ENCODE peak calls at places on chromosomes 16 and 17, in nine cellular contexts. B is tibial nerve, P is breast epithelium, Y is heart left ventricle, E is transverse colon, U is IMR-90, D is lower leg skin, N is testis, G is Peyer's patch. O is an unnamed sample.

GRCh38 chr17:35069311-35069710 is 5.8 kb upstream of the RFFL start:
- DNase-seq in B (no peak), U (peak; percentile 66), G (no peak), P (no peak), D (no peak), E (no peak), Y (no peak), N (no peak), O (no peak)

GRCh38 chr16:50665128-50665878 is 15.8 kb downstream of the SNX20 start:
- DNase-seq in D (peak; percentile 95), U (peak; percentile 57), B (peak; percentile 58), G (peak; percentile 68), N (peak; percentile 89), P (peak; percentile 55), E (peak; percentile 82), Y (peak; percentile 80), O (peak; percentile 66)

GRCh38 chr17:47678196-47678595 is 15.8 kb upstream of the TBKBP1 start:
- DNase-seq in E (no peak), G (no peak), U (no peak), P (no peak), Y (no peak), B (no peak), D (no peak), N (no peak), O (no peak)

GRCh38 chr16:64983983-64984382 is 137.9 kb downstream of the CDH11 start:
- DNase-seq in P (no peak), E (no peak), D (no peak), G (no peak), Y (peak; percentile 65), U (peak; percentile 89), N (peak; percentile 62), B (no peak), O (no peak)

GRCh38 chr17:40314557-40314953 is 5.6 kb downstream of the RARA start:
- DNase-seq in P (peak; percentile 98), Y (peak; percentile 85), B (peak; percentile 49), D (peak; percentile 98), G (peak; percentile 58), E (peak; percentile 92), U (peak; percentile 91), N (no peak), O (peak; percentile 96)

GRCh38 chr17:43540821-43541674 is 5.1 kb downstream of the ETV4 start:
- DNase-seq in P (no peak), D (no peak), E (no peak), Y (no peak), N (no peak), G (no peak), B (no peak), U (no peak), O (no peak)

GRCh38 chr16:12081048-12081404 is 104.5 kb downstream of the SNX29 start:
- DNase-seq in Y (no peak), B (no peak), P (no peak), G (no peak), D (peak; percentile 15), E (no peak), U (no peak), N (no peak), O (no peak)

GRCh38 chr17:45783593-45784292 is 377 bp upstream of the CRHR1 start:
- DNase-seq in N (peak; percentile 25), G (no peak), Y (no peak), B (no peak), U (no peak), D (peak; percentile 88), E (no peak), P (no peak), O (peak; percentile 12)

GRCh38 chr16:13733561-13733960 is 186.4 kb upstream of the ERCC4 start:
- DNase-seq in N (no peak), U (no peak), B (no peak), D (no peak), Y (no peak), P (no peak), E (no peak), G (no peak), O (peak; percentile 6)

GRCh38 chr17:72065556-72065955 is 55.3 kb upstream of the SOX9 start:
- DNase-seq in E (no peak), D (no peak), N (no peak), Y (no peak), U (no peak), P (no peak), B (no peak), G (no peak), O (no peak)

GRCh38 chr17:40548982-40549680 is 16.1 kb downstream of the CCR7 start:
- DNase-seq in N (no peak), D (peak; percentile 90), G (peak; percentile 15), Y (no peak), B (peak; percentile 63), P (peak; percentile 81), E (peak; percentile 40), U (peak; percentile 98), O (no peak)

GRCh38 chr17:77240976-77241375 is 100.2 kb downstream of the SEC14L1 start:
- DNase-seq in E (no peak), B (no peak), Y (no peak), U (no peak), P (no peak), D (no peak), G (no peak), N (no peak), O (no peak)

GRCh38 chr17:44651228-44651627 is 5.0 kb upstream of the MEIOC start:
- DNase-seq in U (no peak), E (no peak), D (no peak), Y (no peak), N (no peak), P (no peak), B (no peak), G (no peak), O (no peak)

GRCh38 chr16:3266873-3267537 is 10.6 kb upstream of the MEFV start:
- DNase-seq in N (peak; percentile 66), P (no peak), B (no peak), U (peak; percentile 35), G (no peak), E (no peak), D (no peak), Y (no peak), O (no peak)

GRCh38 chr17:17235212-17236174 is 1.5 kb downstream of the FLCN start:
- DNase-seq in Y (no peak), B (no peak), N (peak; percentile 48), G (no peak), D (no peak), P (no peak), U (peak; percentile 44), E (no peak), O (no peak)

GRCh38 chr17:32636593-32637218 is 149.9 kb downstream of the CDK5R1 start:
- DNase-seq in G (no peak), N (no peak), P (no peak), Y (no peak), U (no peak), B (no peak), E (no peak), D (no peak), O (no peak)

GRCh38 chr17:60171753-60172079 is 21.9 kb downstream of the CA4 start:
- DNase-seq in B (no peak), G (no peak), D (peak; percentile 70), N (no peak), P (no peak), E (no peak), Y (no peak), U (no peak), O (no peak)

GRCh38 chr16:88781140-88782077 is 3.6 kb downstream of the PIEZO1 start:
- DNase-seq in D (no peak), U (no peak), E (peak; percentile 73), B (no peak), N (no peak), Y (no peak), G (peak; percentile 89), P (no peak), O (no peak)
- H3K4me3 ChIP-seq in D (no peak overlapping the region), U (no peak overlapping the region), E (no peak overlapping the region), B (no peak overlapping the region), N (no peak overlapping the region), Y (no peak overlapping the region), G (no peak overlapping the region), P (peak overlapping the region; percentile 5), O (no peak overlapping the region)

GRCh38 chr17:8226536-8227237 is 16.3 kb upstream of the AURKB start:
- DNase-seq in Y (peak; percentile 77), N (peak; percentile 80), E (peak; percentile 81), B (peak; percentile 76), G (peak; percentile 35), P (peak; percentile 48), U (peak; percentile 91), D (peak; percentile 93), O (peak; percentile 36)
- TF ChIP-seq POLR2A in Y (no peak), N (no peak), E (peak; percentile 49), B (no peak), G (peak; percentile 46), P (no peak), U (peak; percentile 74), D (no peak), O (peak; percentile 13)

GRCh38 chr16:66272461-66272860 is 94.0 kb upstream of the CDH5 start:
- DNase-seq in D (peak; percentile 71), G (no peak), U (no peak), P (peak; percentile 14), B (no peak), Y (no peak), N (no peak), E (no peak), O (no peak)

GRCh38 chr16:66271074-66272060 is 95.1 kb upstream of the CDH5 start:
- DNase-seq in N (no peak), B (no peak), G (peak; percentile 3), E (no peak), P (peak; percentile 9), D (peak; percentile 75), U (no peak), Y (no peak), O (no peak)

GRCh38 chr16:66269631-66270332 is 96.7 kb upstream of the CDH5 start:
- DNase-seq in D (peak; percentile 68), Y (no peak), G (no peak), P (peak; percentile 13), U (no peak), N (no peak), B (no peak), E (no peak), O (no peak)

GRCh38 chr16:66273036-66273435 is 93.5 kb upstream of the CDH5 start:
- DNase-seq in Y (no peak), E (no peak), U (no peak), B (no peak), D (peak; percentile 53), G (no peak), P (peak; percentile 6), N (no peak), O (no peak)

DNA sequence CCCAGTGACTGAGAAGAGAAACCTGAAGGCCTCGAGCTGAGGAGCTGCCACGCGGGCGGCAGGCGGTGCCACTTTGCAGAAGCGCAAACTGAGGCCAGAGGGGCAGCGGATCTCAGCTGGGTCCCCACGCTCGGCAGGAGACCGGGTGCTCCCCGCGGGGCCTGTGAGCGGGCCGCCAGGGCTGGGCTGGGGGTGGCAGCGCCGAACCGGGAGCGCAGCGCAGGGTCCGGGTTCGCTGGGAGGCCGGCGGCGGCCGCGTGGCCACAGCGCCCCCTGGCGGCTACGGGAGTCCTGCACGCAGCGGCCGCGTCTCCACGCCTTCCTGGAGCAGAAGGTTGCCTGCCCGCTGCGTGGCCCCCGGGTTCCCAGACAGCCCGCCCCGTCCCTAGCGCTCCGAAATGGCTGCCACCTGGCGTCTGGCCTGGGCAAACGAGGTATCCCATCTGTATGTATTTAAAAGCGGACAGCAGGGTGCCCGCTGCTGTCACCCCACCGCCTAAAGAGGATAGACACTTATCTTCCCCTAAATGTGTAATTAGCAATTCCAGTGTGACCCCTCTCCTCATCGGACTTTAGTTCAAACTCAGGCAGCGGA is 96.1 kb upstream of the CDH5 start:
- DNase-seq in D (peak; percentile 91), B (peak; percentile 45), P (peak; percentile 23), E (peak; percentile 61), N (peak; percentile 79), U (peak; percentile 54), Y (peak; percentile 66), G (peak; percentile 16), O (peak; percentile 10)
- H3K4me3 ChIP-seq in D (no peak overlapping the region), B (peak overlapping the region; percentile 47), P (peak overlapping the region; percentile 67), E (peak overlapping the region; percentile 37), N (peak overlapping the region; percentile 54), U (peak overlapping the region; percentile 20), Y (peak overlapping the region; percentile 53), G (no peak overlapping the region), O (peak overlapping the region; percentile 16)

GRCh38 chr17:58334661-58335060 is 6.1 kb upstream of the TSPOAP1 start:
- DNase-seq in P (no peak), B (no peak), D (no peak), Y (no peak), E (no peak), U (no peak), N (no peak), G (no peak), O (no peak)
- TF ChIP-seq POLR2A in P (no peak), B (no peak), D (no peak), Y (no peak), E (no peak), U (no peak), N (no peak), G (no peak), O (no peak)